ENCODE peak calls at places on chromosome 14, in four cellular contexts. I is K562, Q is HepG2, F is IMR-90. G is an unnamed sample.

GRCh38 chr14:79483472-79483871 is 727.8 kb downstream of the DIO2 start:
- DNase-seq in I (no peak), Q (no peak), F (peak; percentile 93), G (peak; percentile 11)

GRCh38 chr14:61512508-61512907 is 182.8 kb upstream of the HIF1A start:
- DNase-seq in F (peak; percentile 51), I (no peak), Q (no peak), G (no peak)

GRCh38 chr14:36955967-36956366 is 216.4 kb downstream of the SLC25A21 start:
- DNase-seq in I (no peak), Q (no peak), F (no peak), G (no peak)

GRCh38 chr14:87615822-87616679 is 376.9 kb downstream of the GALC start:
- DNase-seq in F (peak; percentile 19), I (peak; percentile 52), Q (peak; percentile 44), G (peak; percentile 38)

GRCh38 chr14:33435911-33436310 is 497.2 kb downstream of the NPAS3 start:
- DNase-seq in F (peak; percentile 4), I (no peak), Q (no peak), G (no peak)

GRCh38 chr14:90696728-90697127 is 119.5 kb downstream of the TTC7B start:
- DNase-seq in F (no peak), I (no peak), Q (no peak), G (no peak)

GRCh38 chr14:42113358-42114070 is 506.8 kb downstream of the LRFN5 start:
- DNase-seq in F (no peak), Q (no peak), I (no peak), G (no peak)

GRCh38 chr14:104404922-104405321 is 174.6 kb upstream of the C14orf180 start:
- DNase-seq in I (no peak), Q (no peak), F (no peak), G (no peak)

GRCh38 chr14:53537421-53538315 is 384.5 kb upstream of the DDHD1 start:
- DNase-seq in Q (no peak), F (peak; percentile 40), I (no peak), G (no peak)

GRCh38 chr14:102496955-102497744 is 12.4 kb downstream of the ANKRD9 start:
- DNase-seq in F (no peak), I (peak; percentile 20), Q (no peak), G (no peak)

GRCh38 chr14:75254901-75255300 is 23.7 kb upstream of the FOS start:
- DNase-seq in I (no peak), F (no peak), Q (no peak), G (no peak)

DNA sequence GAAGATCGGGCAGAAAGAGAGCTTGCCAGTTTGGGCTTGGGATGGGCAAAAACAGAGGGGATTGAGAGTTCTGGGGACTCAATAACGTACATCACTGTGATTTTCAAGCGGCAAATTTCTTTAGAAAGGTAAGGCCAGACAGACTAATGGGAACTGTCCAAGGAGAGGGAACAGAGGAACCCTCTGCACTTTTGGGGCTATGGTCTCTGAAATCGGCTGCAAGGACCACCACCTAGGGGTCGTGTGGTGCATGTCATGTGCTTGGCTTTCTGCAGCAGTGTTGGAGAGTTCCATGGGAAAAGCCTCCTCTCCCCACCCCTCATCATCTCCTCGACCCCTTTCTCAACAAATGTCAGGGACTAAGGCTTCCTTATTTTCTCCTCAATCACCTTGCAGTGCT is 79.6 kb downstream of the PPM1A start:
- DNase-seq in F (no peak), Q (no peak), I (no peak), G (no peak)
- TF ChIP-seq BHLHE40 in F (no peak), Q (no peak), I (no peak), G (no peak)

GRCh38 chr14:96764012-96764411 is 33.2 kb upstream of the VRK1 start:
- DNase-seq in Q (no peak), I (no peak), F (no peak), G (no peak)

GRCh38 chr14:96761066-96761465 is 36.1 kb upstream of the VRK1 start:
- DNase-seq in Q (no peak), I (no peak), F (no peak), G (no peak)

GRCh38 chr14:96756745-96757144 is 40.4 kb upstream of the VRK1 start:
- DNase-seq in F (no peak), Q (no peak), I (peak; percentile 28), G (no peak)

GRCh38 chr14:96757456-96757855 is 39.7 kb upstream of the VRK1 start:
- DNase-seq in F (no peak), Q (no peak), I (no peak), G (no peak)

GRCh38 chr14:96762650-96763049 is 34.5 kb upstream of the VRK1 start:
- DNase-seq in F (peak; percentile 58), I (peak; percentile 91), Q (peak; percentile 67), G (peak; percentile 76)
- TF ChIP-seq MAFK in F (no peak), I (no peak), Q (no peak), G (no peak)

GRCh38 chr14:70855486-70855885 is 46.2 kb upstream of the MAP3K9 start:
- DNase-seq in Q (no peak), I (no peak), F (no peak), G (no peak)

GRCh38 chr14:70857499-70857895 is 48.2 kb upstream of the MAP3K9 start:
- DNase-seq in F (peak; percentile 16), I (no peak), Q (no peak), G (no peak)

GRCh38 chr14:70858641-70859040 is 48.6 kb upstream of the PCNX1 start:
- DNase-seq in F (no peak), I (no peak), Q (peak; percentile 10), G (no peak)

GRCh38 chr14:70856851-70857498 is 47.7 kb upstream of the MAP3K9 start:
- DNase-seq in I (no peak), Q (no peak), F (peak; percentile 96), G (no peak)
- TF ChIP-seq BHLHE40 in I (no peak), Q (no peak), F (peak; percentile 64), G (no peak)

DNA sequence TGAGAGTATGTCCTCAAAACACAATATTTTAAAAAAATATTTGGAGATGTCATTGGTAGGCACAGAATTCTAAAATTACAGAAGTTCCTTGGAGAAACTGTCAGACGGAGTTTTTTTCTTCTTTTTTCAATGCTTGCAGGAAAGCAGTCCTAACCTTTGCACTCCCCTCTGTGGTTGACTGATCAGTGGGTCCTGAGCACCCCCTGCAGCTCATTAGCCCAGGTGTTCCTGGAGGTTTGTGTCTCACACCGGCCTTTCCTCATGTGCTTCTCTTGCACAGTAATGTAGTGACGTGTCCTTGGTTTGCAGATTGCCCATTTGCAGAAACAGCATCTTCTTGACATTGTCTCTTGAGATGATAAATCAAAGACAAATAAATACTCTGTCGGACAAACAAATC is 513.0 kb downstream of the TMEM121 start:
- DNase-seq in Q (no peak), I (peak; percentile 18), F (no peak), G (no peak)
- TF ChIP-seq MAFK in Q (no peak), I (no peak), F (no peak), G (no peak)

DNA sequence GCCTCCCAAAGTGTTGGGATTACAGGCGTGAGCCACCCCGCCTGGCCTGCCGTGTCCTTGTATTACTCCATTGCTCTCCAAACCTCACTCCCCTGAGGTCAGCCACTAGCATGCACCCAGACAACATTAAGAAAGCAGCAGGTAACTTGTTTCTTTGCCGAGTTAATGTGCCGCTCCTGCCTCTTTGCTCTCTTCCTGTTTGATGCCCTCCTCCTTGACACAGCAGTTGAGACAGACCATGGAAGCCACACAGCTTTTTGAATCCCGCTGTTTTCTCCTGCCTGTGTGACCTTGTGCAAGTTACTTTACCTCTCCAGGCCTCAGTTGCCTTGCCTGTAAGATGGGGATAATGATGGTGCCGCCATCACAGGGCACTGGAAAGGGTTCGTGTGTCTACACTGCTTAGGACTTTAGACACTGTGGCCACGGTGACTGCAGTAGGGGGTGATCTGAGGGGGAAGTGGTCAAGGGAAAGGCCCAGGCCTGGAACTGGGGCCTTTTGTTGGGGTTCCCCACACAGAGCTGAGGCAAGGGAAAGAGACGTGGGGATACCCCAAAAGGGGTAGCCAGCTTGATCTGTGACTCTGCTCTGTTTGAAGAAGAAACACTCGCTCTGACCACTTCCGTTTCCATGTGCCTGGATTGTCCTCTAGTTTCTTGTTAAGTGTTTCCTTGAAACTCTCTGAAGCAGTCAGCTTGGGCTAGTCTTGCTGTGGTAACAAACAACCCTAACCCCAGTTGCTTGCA is 69.3 kb downstream of the RIN3 start:
- DNase-seq in F (no peak), Q (no peak), I (no peak), G (no peak)
- TF ChIP-seq BHLHE40 in F (no peak), Q (no peak), I (no peak), G (no peak)

DNA sequence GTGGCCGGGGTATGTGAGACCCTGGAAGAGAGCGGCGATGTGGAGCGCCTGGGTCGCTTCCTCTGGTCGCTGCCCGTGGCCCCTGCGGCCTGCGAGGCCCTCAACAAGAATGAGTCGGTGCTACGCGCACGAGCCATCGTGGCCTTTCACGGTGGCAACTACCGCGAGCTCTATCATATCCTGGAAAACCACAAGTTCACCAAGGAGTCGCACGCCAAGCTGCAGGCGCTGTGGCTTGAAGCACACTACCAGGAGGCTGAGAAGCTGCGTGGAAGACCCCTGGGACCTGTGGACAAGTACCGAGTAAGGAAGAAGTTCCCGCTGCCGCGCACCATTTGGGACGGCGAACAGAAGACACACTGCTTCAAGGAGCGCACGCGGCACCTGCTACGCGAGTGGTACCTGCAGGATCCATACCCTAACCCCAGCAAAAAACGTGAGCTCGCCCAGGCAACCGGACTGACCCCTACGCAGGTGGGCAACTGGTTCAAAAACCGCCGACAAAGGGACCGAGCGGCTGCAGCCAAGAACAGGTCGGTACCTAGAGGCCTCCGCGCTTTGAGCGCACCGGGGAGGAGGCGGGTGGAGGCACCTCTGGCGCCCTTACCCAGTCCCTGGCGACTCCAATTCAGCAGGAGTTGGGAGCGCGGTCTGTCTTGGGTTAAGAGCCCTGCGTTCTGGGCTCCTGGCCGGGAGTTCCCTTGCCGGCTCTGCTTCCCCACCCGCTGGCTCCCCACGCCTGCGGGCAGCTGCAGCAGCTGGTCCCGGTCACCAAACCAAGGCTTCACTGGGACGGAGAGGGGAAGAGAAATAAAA is 700 bp downstream of the SIX6 start:
- DNase-seq in F (no peak), Q (no peak), I (no peak), G (no peak)
- TF ChIP-seq MAFK in F (no peak), Q (no peak), I (no peak), G (no peak)

G was measured in A549.